ENCODE peak calls at places on chromosome 7, in four cellular contexts. One of them, this sample, is unnamed.

GRCh38 chr7:1163121-1163520 is 3.1 kb upstream of the ZFAND2A start:
- DNase-seq in neural progenitor cell: no peak
- DNase-seq in Peyer's patch: no peak
- DNase-seq in AG10803: no peak
- DNase-seq in this sample: no peak

GRCh38 chr7:1234794-1235500 is 2.3 kb downstream of the UNCX start:
- DNase-seq in AG10803: no peak
- DNase-seq in neural progenitor cell: peak; percentile 90
- DNase-seq in Peyer's patch: no peak
- DNase-seq in this sample: no peak

GRCh38 chr7:45881280-45881758 is 7.0 kb upstream of the IGFBP1 start:
- DNase-seq in AG10803: no peak
- DNase-seq in Peyer's patch: no peak
- DNase-seq in neural progenitor cell: no peak
- DNase-seq in this sample: no peak

GRCh38 chr7:155698633-155699032 is 54.2 kb downstream of the RBM33 start:
- DNase-seq in neural progenitor cell: no peak
- DNase-seq in Peyer's patch: no peak
- DNase-seq in AG10803: peak; percentile 9
- DNase-seq in this sample: no peak

GRCh38 chr7:48111596-48111995 is 22.5 kb downstream of the UPP1 start:
- DNase-seq in AG10803: no peak
- DNase-seq in neural progenitor cell: no peak
- DNase-seq in Peyer's patch: no peak
- DNase-seq in this sample: no peak

GRCh38 chr7:112103246-112103645 is 103.0 kb downstream of the DOCK4 start:
- DNase-seq in AG10803: no peak
- DNase-seq in Peyer's patch: no peak
- DNase-seq in neural progenitor cell: no peak
- DNase-seq in this sample: no peak

GRCh38 chr7:121286742-121287699 is 41.8 kb upstream of the WNT16 start:
- DNase-seq in AG10803: no peak
- DNase-seq in Peyer's patch: no peak
- DNase-seq in neural progenitor cell: no peak
- DNase-seq in this sample: no peak

GRCh38 chr7:34317039-34317438 is 341.0 kb upstream of the NPSR1 start:
- DNase-seq in AG10803: no peak
- DNase-seq in neural progenitor cell: no peak
- DNase-seq in Peyer's patch: no peak
- DNase-seq in this sample: no peak

GRCh38 chr7:55588379-55588699 is 16.0 kb upstream of the VOPP1 start:
- DNase-seq in Peyer's patch: no peak
- DNase-seq in neural progenitor cell: no peak
- DNase-seq in AG10803: no peak
- DNase-seq in this sample: no peak

GRCh38 chr7:70051726-70052125 is 453.5 kb downstream of the AUTS2 start:
- DNase-seq in Peyer's patch: no peak
- DNase-seq in AG10803: peak; percentile 57
- DNase-seq in neural progenitor cell: no peak
- DNase-seq in this sample: no peak

GRCh38 chr7:6639627-6640026 is 2.5 kb downstream of the ZNF316 start:
- DNase-seq in neural progenitor cell: no peak
- DNase-seq in Peyer's patch: no peak
- DNase-seq in AG10803: no peak
- DNase-seq in this sample: no peak

GRCh38 chr7:2529161-2530075 is 9.8 kb downstream of the LFNG start:
- DNase-seq in neural progenitor cell: no peak
- DNase-seq in AG10803: peak; percentile 61
- DNase-seq in Peyer's patch: peak; percentile 91
- DNase-seq in this sample: no peak

GRCh38 chr7:29811597-29811996 is 5.3 kb downstream of the WIPF3 start:
- DNase-seq in neural progenitor cell: peak; percentile 15
- DNase-seq in Peyer's patch: no peak
- DNase-seq in AG10803: no peak
- DNase-seq in this sample: no peak

GRCh38 chr7:5702876-5703571 is 78.4 kb downstream of the RNF216 start:
- DNase-seq in Peyer's patch: no peak
- DNase-seq in neural progenitor cell: no peak
- DNase-seq in AG10803: no peak
- DNase-seq in this sample: no peak

GRCh38 chr7:37109016-37109415 is 339.6 kb downstream of the ELMO1 start:
- DNase-seq in Peyer's patch: no peak
- DNase-seq in AG10803: no peak
- DNase-seq in neural progenitor cell: no peak
- DNase-seq in this sample: no peak

GRCh38 chr7:114986181-114986800 is 64.4 kb downstream of the MDFIC start:
- DNase-seq in AG10803: no peak
- DNase-seq in neural progenitor cell: peak; percentile 7
- DNase-seq in Peyer's patch: no peak
- DNase-seq in this sample: no peak

GRCh38 chr7:123283373-123283772 is 83.6 kb upstream of the SLC13A1 start:
- DNase-seq in Peyer's patch: no peak
- DNase-seq in AG10803: no peak
- DNase-seq in neural progenitor cell: no peak
- DNase-seq in this sample: no peak

GRCh38 chr7:157499835-157500153 is 163.0 kb downstream of the DNAJB6 start:
- DNase-seq in AG10803: no peak
- DNase-seq in neural progenitor cell: no peak
- DNase-seq in Peyer's patch: no peak
- DNase-seq in this sample: no peak

GRCh38 chr7:18345641-18346234 is 149.8 kb upstream of the HDAC9 start:
- DNase-seq in AG10803: peak; percentile 36
- DNase-seq in Peyer's patch: peak; percentile 58
- DNase-seq in neural progenitor cell: peak; percentile 68
- DNase-seq in this sample: no peak

GRCh38 chr7:26675143-26675887 is 189.1 kb downstream of the SKAP2 start:
- DNase-seq in Peyer's patch: no peak
- DNase-seq in neural progenitor cell: no peak
- DNase-seq in AG10803: peak; percentile 31
- DNase-seq in this sample: no peak

GRCh38 chr7:45681596-45682357 is 107.6 kb downstream of the ADCY1 start:
- DNase-seq in Peyer's patch: peak; percentile 28
- DNase-seq in neural progenitor cell: no peak
- DNase-seq in AG10803: no peak
- DNase-seq in this sample: no peak

GRCh38 chr7:4738711-4739527 is 36.5 kb upstream of the AP5Z1 start:
- DNase-seq in neural progenitor cell: peak; percentile 81
- DNase-seq in Peyer's patch: no peak
- DNase-seq in AG10803: peak; percentile 83
- DNase-seq in this sample: no peak

GRCh38 chr7:7495171-7495570 is 40.5 kb downstream of the COL28A1 start:
- DNase-seq in AG10803: no peak
- DNase-seq in neural progenitor cell: no peak
- DNase-seq in Peyer's patch: no peak
- DNase-seq in this sample: no peak

GRCh38 chr7:14974688-14975087 is 72.1 kb upstream of the DGKB start:
- DNase-seq in AG10803: no peak
- DNase-seq in Peyer's patch: no peak
- DNase-seq in neural progenitor cell: no peak
- DNase-seq in this sample: no peak

GRCh38 chr7:94907420-94908203 is at the start of gene PPP1R9A:
- DNase-seq in neural progenitor cell: peak; percentile 87
- DNase-seq in AG10803: no peak
- DNase-seq in Peyer's patch: peak; percentile 53
- DNase-seq in this sample: no peak

GRCh38 chr7:120864146-120864920 is 6.4 kb upstream of the TSPAN12 start:
- DNase-seq in neural progenitor cell: no peak
- DNase-seq in AG10803: no peak
- DNase-seq in Peyer's patch: no peak
- DNase-seq in this sample: no peak

GRCh38 chr7:92052159-92052558 is 82.1 kb downstream of the CYP51A1 start:
- DNase-seq in Peyer's patch: no peak
- DNase-seq in AG10803: no peak
- DNase-seq in neural progenitor cell: no peak
- DNase-seq in this sample: no peak

GRCh38 chr7:73615886-73616285 is 8.4 kb downstream of the MLXIPL start:
- DNase-seq in Peyer's patch: no peak
- DNase-seq in AG10803: peak; percentile 26
- DNase-seq in neural progenitor cell: peak; percentile 49
- DNase-seq in this sample: no peak

GRCh38 chr7:123401295-123401694 is 133.1 kb downstream of the IQUB start:
- DNase-seq in neural progenitor cell: no peak
- DNase-seq in Peyer's patch: no peak
- DNase-seq in AG10803: no peak
- DNase-seq in this sample: no peak

GRCh38 chr7:30800785-30801252 is 29.6 kb downstream of the MINDY4 start:
- DNase-seq in Peyer's patch: peak; percentile 76
- DNase-seq in AG10803: peak; percentile 88
- DNase-seq in neural progenitor cell: peak; percentile 79
- DNase-seq in this sample: no peak

GRCh38 chr7:135712182-135712782 is 15.7 kb downstream of the SLC13A4 start:
- DNase-seq in AG10803: peak; percentile 21
- DNase-seq in neural progenitor cell: no peak
- DNase-seq in Peyer's patch: no peak
- DNase-seq in this sample: no peak

GRCh38 chr7:44307905-44308740 is 17.3 kb downstream of the CAMK2B start:
- DNase-seq in Peyer's patch: peak; percentile 42
- DNase-seq in neural progenitor cell: no peak
- DNase-seq in AG10803: no peak
- DNase-seq in this sample: no peak

DNA sequence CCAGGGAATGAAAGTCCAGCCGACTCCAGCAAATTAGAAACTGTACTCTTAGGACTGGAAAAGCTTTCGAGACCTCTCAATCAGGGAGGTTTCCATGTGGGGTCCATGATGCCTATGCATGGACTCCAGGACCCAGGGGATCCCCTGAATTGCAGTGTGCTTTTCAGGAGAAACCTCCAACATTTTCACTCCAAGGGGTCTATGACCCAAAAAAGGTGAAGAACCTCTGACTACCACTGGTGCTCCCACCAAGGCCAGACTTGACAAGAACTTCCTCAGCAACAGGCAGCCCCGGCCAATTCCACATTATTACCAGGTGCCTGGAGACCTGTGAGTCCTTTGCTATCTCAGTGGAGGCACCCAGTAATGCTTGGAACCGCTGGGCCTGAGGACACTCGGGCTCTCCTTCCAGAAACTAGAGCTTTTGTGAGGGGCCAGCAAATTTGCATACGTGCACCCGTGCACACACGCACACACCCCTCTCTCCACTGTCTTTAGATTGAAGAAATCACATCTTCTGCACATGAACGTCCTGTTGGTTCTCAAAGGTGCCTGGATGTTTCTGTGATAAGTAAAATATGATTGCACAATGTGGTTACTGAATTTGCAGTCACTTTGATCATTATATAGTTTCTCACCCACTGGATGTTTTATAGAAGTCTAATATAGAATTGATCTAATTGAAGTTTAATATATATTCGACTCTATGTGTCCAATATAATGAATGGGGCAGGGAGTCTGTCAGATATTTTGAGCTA is 54.7 kb downstream of the SYPL1 start:
- DNase-seq in Peyer's patch: no peak
- DNase-seq in neural progenitor cell: no peak
- DNase-seq in AG10803: no peak
- DNase-seq in this sample: no peak
- H3K4me3 ChIP-seq in Peyer's patch: no peak overlapping the region
- H3K4me3 ChIP-seq in neural progenitor cell: no peak overlapping the region
- H3K4me3 ChIP-seq in AG10803: no peak overlapping the region
- H3K4me3 ChIP-seq in this sample: no peak overlapping the region

GRCh38 chr7:116535416-116535815 is 10.6 kb downstream of the CAV1 start:
- DNase-seq in Peyer's patch: no peak
- DNase-seq in neural progenitor cell: no peak
- DNase-seq in AG10803: no peak
- DNase-seq in this sample: no peak
- H3K4me3 ChIP-seq in Peyer's patch: no peak overlapping the region
- H3K4me3 ChIP-seq in neural progenitor cell: no peak overlapping the region
- H3K4me3 ChIP-seq in AG10803: no peak overlapping the region
- H3K4me3 ChIP-seq in this sample: no peak overlapping the region

GRCh38 chr7:100614308-100614861 is 2.0 kb downstream of the MOSPD3 start:
- DNase-seq in Peyer's patch: no peak
- DNase-seq in neural progenitor cell: no peak
- DNase-seq in AG10803: no peak
- DNase-seq in this sample: no peak

GRCh38 chr7:100612730-100613446 is 548 bp downstream of the MOSPD3 start:
- DNase-seq in AG10803: no peak
- DNase-seq in neural progenitor cell: peak; percentile 62
- DNase-seq in Peyer's patch: peak; percentile 53
- DNase-seq in this sample: no peak

GRCh38 chr7:100611983-100612729 is at the start of gene MOSPD3:
- DNase-seq in neural progenitor cell: peak; percentile 100
- DNase-seq in AG10803: peak; percentile 99
- DNase-seq in Peyer's patch: peak; percentile 99
- DNase-seq in this sample: peak; percentile 98

DNA sequence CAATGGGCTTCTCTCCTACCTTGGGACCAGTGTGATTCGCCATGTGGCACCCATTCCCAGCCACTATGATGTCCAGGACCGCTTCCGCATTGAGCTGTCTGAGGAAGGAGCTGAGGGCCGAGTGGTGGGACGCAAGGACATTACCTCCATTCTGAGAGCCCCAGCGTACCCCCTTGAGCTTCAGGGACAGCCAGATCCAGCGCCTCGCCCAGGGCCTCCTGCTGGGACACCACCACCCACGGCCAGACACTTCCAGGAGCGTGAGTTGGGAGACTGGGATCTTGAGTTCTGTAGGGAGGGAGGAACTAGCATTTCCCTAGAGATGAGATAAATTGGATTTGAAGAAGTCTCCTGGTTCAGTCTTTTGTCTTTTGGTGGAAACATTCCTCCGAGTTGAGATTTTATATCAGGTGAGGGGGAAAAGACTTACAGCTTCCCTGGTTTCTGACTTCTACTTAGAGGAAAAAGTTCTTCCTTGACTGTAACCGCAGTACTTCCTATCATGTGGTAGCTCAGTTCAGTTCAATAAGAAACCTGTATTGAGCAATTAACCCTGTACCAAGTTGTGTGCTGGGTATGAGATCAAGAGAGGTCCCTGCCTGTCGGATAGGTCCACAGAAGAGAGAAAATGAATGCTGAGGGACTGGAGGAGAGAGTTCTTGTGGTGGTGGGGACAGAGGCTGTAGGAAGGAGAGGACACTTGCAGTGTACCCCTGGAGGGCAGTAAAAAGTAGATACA is 1.3 kb downstream of the MOSPD3 start:
- DNase-seq in Peyer's patch: no peak
- DNase-seq in AG10803: no peak
- DNase-seq in neural progenitor cell: no peak
- DNase-seq in this sample: no peak
- H3K4me3 ChIP-seq in Peyer's patch: peak overlapping the region; percentile 60
- H3K4me3 ChIP-seq in AG10803: peak overlapping the region; percentile 69
- H3K4me3 ChIP-seq in neural progenitor cell: peak overlapping the region; percentile 75
- H3K4me3 ChIP-seq in this sample: peak overlapping the region; percentile 83

GRCh38 chr7:100789055-100789454 is 38.3 kb downstream of the EPHB4 start:
- DNase-seq in neural progenitor cell: no peak
- DNase-seq in Peyer's patch: no peak
- DNase-seq in AG10803: no peak
- DNase-seq in this sample: no peak

GRCh38 chr7:100794741-100795140 is 32.6 kb downstream of the EPHB4 start:
- DNase-seq in Peyer's patch: no peak
- DNase-seq in neural progenitor cell: no peak
- DNase-seq in AG10803: no peak
- DNase-seq in this sample: no peak

GRCh38 chr7:100791881-100792666 is 35.2 kb downstream of the EPHB4 start:
- DNase-seq in AG10803: no peak
- DNase-seq in neural progenitor cell: no peak
- DNase-seq in Peyer's patch: no peak
- DNase-seq in this sample: no peak

GRCh38 chr7:100799037-100799896 is 28.1 kb downstream of the EPHB4 start:
- DNase-seq in neural progenitor cell: peak; percentile 79
- DNase-seq in Peyer's patch: peak; percentile 81
- DNase-seq in AG10803: peak; percentile 59
- DNase-seq in this sample: no peak

GRCh38 chr7:100793806-100794660 is 33.3 kb downstream of the EPHB4 start:
- DNase-seq in neural progenitor cell: no peak
- DNase-seq in AG10803: no peak
- DNase-seq in Peyer's patch: no peak
- DNase-seq in this sample: no peak
- H3K4me3 ChIP-seq in neural progenitor cell: no peak overlapping the region
- H3K4me3 ChIP-seq in AG10803: no peak overlapping the region
- H3K4me3 ChIP-seq in Peyer's patch: no peak overlapping the region
- H3K4me3 ChIP-seq in this sample: no peak overlapping the region